ENCODE peak calls at places on chromosomes 7 and 10, in eight cellular contexts. N is AG09319, U is IMR-90, A is astrocyte of the spinal cord, K is M059J, L is NAMALWA, Q is nephron progenitor cell, P is non-pigmented ciliary epithelial cell. I is an unnamed sample.

GRCh38 chr10:102262744-102263370 is 17.5 kb downstream of the GBF1 start:
- DNase-seq in N (no peak), U (no peak), A (peak), K (peak), L (no peak), Q (no peak), P (no peak), I (no peak)

GRCh38 chr7:37698782-37699181 is 15.2 kb downstream of the GPR141 start:
- DNase-seq in N (no peak), U (no peak), A (no peak), K (no peak), L (no peak), Q (no peak), P (no peak), I (no peak)

GRCh38 chr10:33843379-33843778 is 508.9 kb upstream of the NRP1 start:
- DNase-seq in N (no peak), U (no peak), A (no peak), K (no peak), L (no peak), Q (no peak), P (no peak), I (no peak)

GRCh38 chr7:135409845-135410545 is 99.9 kb downstream of the CNOT4 start:
- DNase-seq in N (no peak), U (no peak), A (no peak), K (no peak), L (no peak), Q (no peak), P (no peak), I (no peak)

GRCh38 chr7:94052398-94053180 is 48.4 kb upstream of the BET1 start:
- DNase-seq in N (no peak), U (no peak), A (no peak), K (no peak), L (peak), Q (no peak), P (no peak), I (no peak)

GRCh38 chr7:16626388-16626787 is 19.2 kb downstream of the ANKMY2 start:
- DNase-seq in N (no peak), U (no peak), A (no peak), K (no peak), L (no peak), Q (no peak), P (no peak), I (no peak)

GRCh38 chr10:73376679-73377078 is 18.0 kb upstream of the CFAP70 start:
- DNase-seq in N (no peak), U (no peak), A (no peak), K (no peak), L (no peak), Q (no peak), P (no peak), I (no peak)

GRCh38 chr7:158757404-158757989 is 52.9 kb upstream of the NCAPG2 start:
- DNase-seq in N (no peak), U (no peak), A (no peak), K (no peak), L (no peak), Q (no peak), P (no peak), I (no peak)

GRCh38 chr7:131522325-131522920 is 34.0 kb downstream of the PODXL start:
- DNase-seq in N (no peak), U (no peak), A (peak), K (peak), L (no peak), Q (no peak), P (no peak), I (no peak)

GRCh38 chr7:123675092-123675473 is 19.4 kb downstream of the LMOD2 start:
- DNase-seq in N (no peak), U (peak), A (no peak), K (no peak), L (no peak), Q (no peak), P (peak), I (no peak)

GRCh38 chr10:3067859-3068179 is 471 bp downstream of the PFKP start:
- DNase-seq in N (no peak), U (no peak), A (no peak), K (no peak), L (no peak), Q (no peak), P (no peak), I (no peak)

GRCh38 chr10:97490592-97490991 is 7.6 kb downstream of the MMS19 start:
- DNase-seq in N (no peak), U (no peak), A (no peak), K (no peak), L (no peak), Q (no peak), P (no peak), I (no peak)

GRCh38 chr10:88066876-88067275 is 203.5 kb downstream of the PTEN start:
- DNase-seq in N (no peak), U (no peak), A (no peak), K (no peak), L (peak), Q (no peak), P (no peak), I (no peak)

GRCh38 chr7:134188311-134188710 is 61.2 kb downstream of the LRGUK start:
- DNase-seq in N (no peak), U (no peak), A (no peak), K (peak), L (no peak), Q (no peak), P (no peak), I (no peak)

GRCh38 chr10:44390585-44391072 is 5.7 kb upstream of the CXCL12 start:
- DNase-seq in N (no peak), U (no peak), A (no peak), K (peak), L (no peak), Q (no peak), P (no peak), I (no peak)

GRCh38 chr7:4707134-4707651 is 25.1 kb downstream of the FOXK1 start:
- DNase-seq in N (no peak), U (no peak), A (peak), K (no peak), L (no peak), Q (no peak), P (no peak), I (peak)

GRCh38 chr7:64541438-64542359 is 21.2 kb downstream of the ZNF680 start:
- DNase-seq in N (no peak), U (peak), A (peak), K (peak), L (no peak), Q (no peak), P (no peak), I (no peak)

GRCh38 chr10:65342226-65342625 is 1583.6 kb upstream of the LRRTM3 start:
- DNase-seq in N (no peak), U (no peak), A (no peak), K (no peak), L (no peak), Q (no peak), P (no peak), I (no peak)

GRCh38 chr10:132011027-132011426 is 29.3 kb upstream of the BNIP3 start:
- DNase-seq in N (no peak), U (no peak), A (no peak), K (no peak), L (no peak), Q (no peak), P (no peak), I (no peak)

GRCh38 chr7:74026406-74027123 is 1.4 kb upstream of the ELN start:
- DNase-seq in N (peak), U (peak), A (peak), K (peak), L (peak), Q (peak), P (no peak), I (peak)

GRCh38 chr7:68433462-68433861 is 1164.8 kb upstream of the AUTS2 start:
- DNase-seq in N (no peak), U (no peak), A (no peak), K (no peak), L (no peak), Q (no peak), P (no peak), I (no peak)

GRCh38 chr10:88342733-88343310 is 240.3 kb downstream of the RNLS start:
- DNase-seq in N (no peak), U (no peak), A (no peak), K (no peak), L (peak), Q (no peak), P (no peak), I (no peak)

GRCh38 chr7:128697301-128697905 is 25.3 kb downstream of the GARIN1A start:
- DNase-seq in N (peak), U (peak), A (peak), K (peak), L (no peak), Q (peak), P (peak), I (peak)

GRCh38 chr7:148982596-148983219 is 45.6 kb downstream of the PDIA4 start:
- DNase-seq in N (no peak), U (peak), A (peak), K (peak), L (peak), Q (peak), P (no peak), I (no peak)

GRCh38 chr10:64813391-64813790 is 1292.2 kb downstream of the REEP3 start:
- DNase-seq in N (no peak), U (no peak), A (no peak), K (no peak), L (no peak), Q (no peak), P (peak), I (no peak)

GRCh38 chr10:4606856-4607636 is 219.0 kb upstream of the AKR1E2 start:
- DNase-seq in N (no peak), U (no peak), A (no peak), K (no peak), L (no peak), Q (no peak), P (no peak), I (no peak)

GRCh38 chr7:132430041-132430440 is 146.2 kb downstream of the PLXNA4 start:
- DNase-seq in N (no peak), U (no peak), A (no peak), K (no peak), L (no peak), Q (no peak), P (no peak), I (no peak)

GRCh38 chr10:122327237-122328206 is 47.0 kb upstream of the PLEKHA1 start:
- DNase-seq in N (no peak), U (no peak), A (no peak), K (no peak), L (no peak), Q (no peak), P (no peak), I (no peak)

GRCh38 chr10:20466731-20467130 is 430.4 kb downstream of the NEBL start:
- DNase-seq in N (no peak), U (peak), A (peak), K (peak), L (no peak), Q (no peak), P (peak), I (no peak)

GRCh38 chr10:98919899-98920298 is 315.8 kb downstream of the HPSE2 start:
- DNase-seq in N (no peak), U (peak), A (no peak), K (peak), L (no peak), Q (no peak), P (no peak), I (no peak)

GRCh38 chr10:122420624-122421007 is 33.8 kb upstream of the ARMS2 start:
- DNase-seq in N (no peak), U (no peak), A (no peak), K (no peak), L (no peak), Q (no peak), P (no peak), I (no peak)

GRCh38 chr7:70749831-70750230 is 382.1 kb upstream of the GALNT17 start:
- DNase-seq in N (no peak), U (no peak), A (no peak), K (no peak), L (no peak), Q (no peak), P (no peak), I (no peak)

GRCh38 chr7:1944619-1945210 is 274.6 kb downstream of the ELFN1 start:
- DNase-seq in N (no peak), U (no peak), A (no peak), K (no peak), L (no peak), Q (no peak), P (no peak), I (no peak)

I was measured in neuronal stem cell.